ENCODE peak calls at places on chromosomes 6 and 20, in four cellular contexts. L is CD4-positive, alpha-beta memory T cell; J is ovary; N is psoas muscle. C is an unnamed sample.

GRCh38 chr6:51536728-51537127 is 550.7 kb downstream of the PKHD1 start:
- DNase-seq in J (no peak), L (no peak), N (no peak), C (no peak)

GRCh38 chr20:25253606-25254275 is 5.9 kb downstream of the PYGB start:
- DNase-seq in L (no peak), N (no peak), J (no peak), C (peak)

GRCh38 chr6:60643870-60644269 is 1642.2 kb downstream of the KHDRBS2 start:
- DNase-seq in L (no peak), N (no peak), J (no peak), C (no peak)

GRCh38 chr20:52975024-52975732 is 3.0 kb downstream of the TSHZ2 start:
- DNase-seq in N (no peak), J (peak), L (peak), C (no peak)

GRCh38 chr20:9388160-9388825 is 126.1 kb upstream of the LAMP5 start:
- DNase-seq in J (no peak), L (no peak), N (no peak), C (no peak)

GRCh38 chr6:89501239-89501638 is 68.3 kb downstream of the ANKRD6 start:
- DNase-seq in J (no peak), L (no peak), N (no peak), C (no peak)

GRCh38 chr6:11653028-11653583 is 115.6 kb downstream of the TMEM170B start:
- DNase-seq in N (no peak), L (peak), J (peak), C (no peak)

GRCh38 chr6:144497650-144498049 is 212.5 kb downstream of the UTRN start:
- DNase-seq in J (no peak), N (no peak), L (no peak), C (no peak)

GRCh38 chr20:34222208-34222607 is 19.0 kb upstream of the ASIP start:
- DNase-seq in L (no peak), J (no peak), N (no peak), C (no peak)

GRCh38 chr6:135105299-135105698 is 50.7 kb upstream of the HBS1L start:
- DNase-seq in L (no peak), N (no peak), J (no peak), C (no peak)

GRCh38 chr6:34031567-34032383 is 114.1 kb downstream of the GRM4 start:
- DNase-seq in L (no peak), N (no peak), J (no peak), C (no peak)

GRCh38 chr6:84340422-84340821 is 113.0 kb upstream of the CEP162 start:
- DNase-seq in L (no peak), J (no peak), N (no peak), C (no peak)

GRCh38 chr20:50844430-50845100 is 49.7 kb downstream of the BCAS4 start:
- DNase-seq in L (no peak), J (no peak), N (no peak), C (peak)

GRCh38 chr6:32879691-32880090 is 25.7 kb downstream of the PSMB9 start:
- DNase-seq in N (no peak), J (no peak), L (no peak), C (no peak)

GRCh38 chr6:26330835-26331808 is 33.9 kb upstream of the BTN3A2 start:
- DNase-seq in N (no peak), J (no peak), L (peak), C (no peak)

GRCh38 chr20:36852187-36852586 is 23.8 kb upstream of the TLDC2 start:
- DNase-seq in N (no peak), J (no peak), L (no peak), C (no peak)

GRCh38 chr6:162973975-162974374 is 246.2 kb downstream of the PACRG start:
- DNase-seq in J (no peak), N (no peak), L (no peak), C (no peak)

GRCh38 chr6:170049641-170050491 is 241.0 kb downstream of the DLL1 start:
- DNase-seq in N (peak), J (peak), L (no peak), C (peak)

GRCh38 chr6:154893927-154894326 is 101.2 kb upstream of the TIAM2 start:
- DNase-seq in L (no peak), N (no peak), J (no peak), C (no peak)

GRCh38 chr6:160137989-160138835 is 16.6 kb downstream of the SLC22A1 start:
- DNase-seq in N (no peak), L (peak), J (peak), C (peak)

GRCh38 chr6:39791850-39792500 is at the start of gene DAAM2:
- DNase-seq in J (peak), N (peak), L (no peak), C (peak)

GRCh38 chr6:89817481-89817880 is 2.1 kb downstream of the MDN1 start:
- DNase-seq in N (no peak), L (no peak), J (no peak), C (no peak)

GRCh38 chr20:47350181-47350550 is 6.3 kb downstream of the ZMYND8 start:
- DNase-seq in J (no peak), L (peak), N (no peak), C (no peak)

GRCh38 chr20:47348539-47349142 is 7.9 kb downstream of the ZMYND8 start:
- DNase-seq in N (no peak), L (no peak), J (no peak), C (no peak)

GRCh38 chr20:47350691-47351545 is 5.6 kb downstream of the ZMYND8 start:
- DNase-seq in L (no peak), J (no peak), N (no peak), C (no peak)

GRCh38 chr20:47347661-47348462 is 8.6 kb downstream of the ZMYND8 start:
- DNase-seq in N (no peak), J (no peak), L (no peak), C (peak)

DNA sequence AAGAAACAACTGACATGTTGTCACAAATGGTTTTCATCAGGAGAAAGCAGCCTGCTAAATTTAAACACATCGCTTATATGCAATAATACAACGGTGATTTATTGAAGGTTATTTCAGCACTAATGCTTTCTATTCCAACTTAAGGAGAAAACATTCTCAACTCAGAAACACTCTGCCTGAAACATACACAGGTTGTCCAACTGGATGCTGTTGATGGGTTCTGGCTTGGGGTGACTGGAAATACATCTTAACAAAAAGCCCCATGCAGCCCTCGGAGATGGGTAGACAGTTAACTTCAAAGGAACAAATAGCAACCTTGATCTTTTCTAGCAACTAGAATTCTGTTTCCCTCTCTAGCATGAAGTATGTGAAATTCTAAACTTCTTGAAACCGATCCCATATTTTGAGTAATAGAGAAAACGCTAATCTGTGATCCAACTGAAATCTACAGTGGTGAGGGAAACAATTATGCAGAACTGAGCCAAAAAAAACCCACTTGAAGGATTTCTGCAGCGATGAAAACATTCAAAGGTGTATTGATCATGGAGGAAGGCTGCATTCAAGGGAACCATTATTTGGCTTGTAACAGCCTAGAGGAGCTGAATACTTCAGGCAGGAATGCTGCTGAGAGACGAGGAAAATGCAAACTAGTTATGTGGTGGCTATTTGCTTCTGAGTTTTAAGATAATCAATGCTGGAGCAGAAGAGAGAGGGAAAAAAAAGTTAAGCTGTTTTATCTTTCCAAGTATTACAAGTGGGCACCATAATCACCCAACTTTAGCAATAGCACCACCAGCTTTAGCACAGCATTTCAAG is 6.9 kb downstream of the ZMYND8 start:
- DNase-seq in J (no peak), N (no peak), L (no peak), C (no peak)
- H3K4me3 ChIP-seq in J (no peak), N (peak), L (no peak), C (no peak)

GRCh38 chr6:44868335-44868668 is 459.8 kb upstream of the RUNX2 start:
- DNase-seq in L (no peak), N (no peak), J (no peak), C (no peak)

GRCh38 chr6:44867561-44868334 is 460.4 kb upstream of the RUNX2 start:
- DNase-seq in J (no peak), L (no peak), N (no peak), C (no peak)

GRCh38 chr6:44868905-44869304 is 459.2 kb upstream of the RUNX2 start:
- DNase-seq in J (no peak), N (no peak), L (no peak), C (no peak)

GRCh38 chr6:44869321-44869897 is 458.7 kb upstream of the RUNX2 start:
- DNase-seq in J (no peak), N (no peak), L (no peak), C (no peak)
- H3K4me3 ChIP-seq in J (no peak), N (no peak), L (no peak), C (no peak)

DNA sequence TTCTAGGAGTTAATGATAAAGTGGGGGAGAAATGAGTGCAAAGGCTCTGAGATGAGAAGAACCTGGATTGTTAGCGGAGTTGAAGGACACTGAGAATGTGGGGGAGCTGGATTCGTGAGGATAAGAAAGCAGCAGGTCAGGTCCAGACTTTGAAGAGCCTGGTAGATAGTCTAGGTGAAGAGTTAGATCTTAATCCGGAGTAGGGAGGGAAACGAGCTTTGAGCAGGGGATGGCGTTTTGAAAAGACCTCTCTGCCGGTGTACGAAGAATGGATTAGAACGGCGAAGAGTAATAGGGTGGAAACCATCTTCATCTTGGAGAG is 487 bp upstream of the PHF20 start:
- DNase-seq in J (no peak), N (no peak), L (no peak), C (no peak)
- H3K4me3 ChIP-seq in J (no peak), N (peak), L (no peak), C (no peak)

GRCh38 chr6:2768125-2768524 is 2.9 kb downstream of the WRNIP1 start:
- DNase-seq in N (no peak), L (no peak), J (no peak), C (no peak)
- H3K4me3 ChIP-seq in N (peak), L (no peak), J (no peak), C (no peak)

GRCh38 chr20:19251958-19252669 is 39.7 kb downstream of the SLC24A3 start:
- DNase-seq in N (no peak), J (no peak), L (no peak), C (no peak)
- H3K4me3 ChIP-seq in N (no peak), J (no peak), L (no peak), C (no peak)

C was measured in thyroid gland.